ENCODE peak calls at places on chromosomes 11 and 22, in ten cellular contexts. U is colonic mucosa; R is GM23338; J is dorsolateral prefrontal cortex; Q is body of pancreas; V is ovary; A is foreskin fibroblast; M is cardiac fibroblast; P is CD8-positive, alpha-beta T cell; N is fibroblast of mammary gland. Z is an unnamed sample.

GRCh38 chr11:15930442-15931025 is 425.8 kb downstream of the SOX6 start:
- DNase-seq in U (no peak), R (no peak), J (no peak), Q (no peak), V (no peak), A (no peak), M (no peak), P (no peak), N (no peak), Z (no peak)

GRCh38 chr11:27497284-27497866 is 9.2 kb downstream of the LIN7C start:
- DNase-seq in U (no peak), R (peak), J (no peak), Q (no peak), V (no peak), A (no peak), M (peak), P (no peak), N (peak), Z (no peak)

GRCh38 chr11:28759311-28759710 is 651.1 kb downstream of the METTL15 start:
- DNase-seq in U (no peak), R (peak), J (no peak), Q (peak), V (no peak), A (no peak), M (peak), P (no peak), N (no peak), Z (no peak)

GRCh38 chr22:20940178-20940790 is 23.1 kb downstream of the CRKL start:
- DNase-seq in U (no peak), R (no peak), J (no peak), Q (no peak), V (no peak), A (no peak), M (no peak), P (no peak), N (peak), Z (peak)

GRCh38 chr11:25711008-25711407 is 620.9 kb upstream of the ANO3 start:
- DNase-seq in U (no peak), R (no peak), J (no peak), Q (no peak), V (no peak), A (no peak), M (no peak), P (no peak), N (no peak), Z (no peak)

GRCh38 chr11:65625628-65626342 is 10.2 kb downstream of the PCNX3 start:
- DNase-seq in U (peak), R (peak), J (peak), Q (peak), V (no peak), A (no peak), M (peak), P (no peak), N (peak), Z (no peak)

GRCh38 chr22:48137640-48138039 is 1375.2 kb downstream of the TBC1D22A start:
- DNase-seq in U (no peak), R (no peak), J (no peak), Q (no peak), V (no peak), A (no peak), M (no peak), P (no peak), N (no peak), Z (no peak)

GRCh38 chr22:46001426-46002106 is 24.6 kb upstream of the WNT7B start:
- DNase-seq in U (no peak), R (no peak), J (no peak), Q (no peak), V (no peak), A (no peak), M (no peak), P (no peak), N (no peak), Z (no peak)

GRCh38 chr11:125902927-125903752 is at the start of gene PUS3:
- DNase-seq in U (peak), R (peak), J (peak), Q (peak), V (peak), A (peak), M (peak), P (peak), N (peak), Z (peak)

GRCh38 chr11:12719221-12719620 is 45.0 kb downstream of the TEAD1 start:
- DNase-seq in U (no peak), R (peak), J (no peak), Q (no peak), V (no peak), A (no peak), M (peak), P (no peak), N (peak), Z (no peak)

GRCh38 chr11:3840870-3841425 is at the start of gene RHOG:
- DNase-seq in U (peak), R (peak), J (peak), Q (peak), V (peak), A (peak), M (peak), P (no peak), N (peak), Z (peak)

GRCh38 chr11:109794501-109794900 is 298.7 kb upstream of the ZC3H12C start:
- DNase-seq in U (no peak), R (no peak), J (no peak), Q (no peak), V (no peak), A (no peak), M (no peak), P (no peak), N (peak), Z (no peak)

GRCh38 chr11:30876656-30877371 is 290.7 kb upstream of the MPPED2 start:
- DNase-seq in U (no peak), R (peak), J (no peak), Q (no peak), V (peak), A (no peak), M (peak), P (no peak), N (no peak), Z (no peak)

GRCh38 chr22:20990184-20991180 is 8.4 kb downstream of the LZTR1 start:
- DNase-seq in U (no peak), R (no peak), J (no peak), Q (no peak), V (no peak), A (no peak), M (no peak), P (no peak), N (no peak), Z (no peak)

GRCh38 chr22:37229012-37229804 is 14.9 kb downstream of the RAC2 start:
- DNase-seq in U (no peak), R (no peak), J (no peak), Q (peak), V (no peak), A (peak), M (peak), P (no peak), N (peak), Z (peak)

DNA sequence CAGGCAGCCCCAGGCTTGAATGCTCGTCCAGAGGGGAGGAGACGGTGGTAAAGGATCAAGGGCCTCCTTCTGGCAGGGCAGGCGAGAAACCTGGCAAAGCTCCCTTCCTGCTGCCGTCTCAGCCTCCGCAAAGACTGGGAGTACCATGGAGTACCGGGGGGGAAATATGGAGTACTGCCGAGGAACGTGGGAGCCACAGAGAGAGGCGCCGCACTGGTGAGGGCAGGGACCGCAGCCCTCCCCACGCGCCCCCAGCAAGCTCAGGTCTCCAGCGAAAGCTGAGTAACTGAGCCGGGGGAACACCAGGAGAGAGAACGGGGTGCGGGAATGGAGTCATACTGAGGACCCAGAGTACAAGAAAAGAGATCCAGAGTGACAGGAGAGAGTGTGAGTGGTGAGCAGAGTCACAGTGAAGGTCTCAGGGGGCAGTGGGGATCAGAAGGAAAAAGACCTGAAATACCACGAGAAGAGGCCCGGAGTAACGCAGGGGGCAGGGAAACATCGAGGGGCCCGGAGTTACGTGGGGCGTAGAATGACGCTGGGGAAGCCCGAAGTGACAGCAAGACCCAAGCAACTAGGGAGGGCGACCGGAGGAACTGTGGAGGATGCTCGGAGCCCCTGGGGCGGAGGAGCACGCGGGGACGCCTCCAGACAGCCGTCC is 740 bp downstream of the EML3 start:
- DNase-seq in U (peak), R (peak), J (no peak), Q (peak), V (peak), A (peak), M (peak), P (no peak), N (peak), Z (no peak)
- TF ChIP-seq CTCF in U (no peak), R (no peak), J (no peak), Q (no peak), V (no peak), A (no peak), M (no peak), P (no peak), N (no peak), Z (no peak)

GRCh38 chr22:31647066-31647465 is 14.9 kb downstream of the PISD start:
- DNase-seq in U (no peak), R (no peak), J (no peak), Q (no peak), V (no peak), A (no peak), M (no peak), P (no peak), N (no peak), Z (no peak)
- H3K4me3 ChIP-seq in U (no peak), R (no peak), J (no peak), Q (no peak), V (no peak), A (no peak), M (no peak), P (no peak), N (no peak), Z (no peak)

DNA sequence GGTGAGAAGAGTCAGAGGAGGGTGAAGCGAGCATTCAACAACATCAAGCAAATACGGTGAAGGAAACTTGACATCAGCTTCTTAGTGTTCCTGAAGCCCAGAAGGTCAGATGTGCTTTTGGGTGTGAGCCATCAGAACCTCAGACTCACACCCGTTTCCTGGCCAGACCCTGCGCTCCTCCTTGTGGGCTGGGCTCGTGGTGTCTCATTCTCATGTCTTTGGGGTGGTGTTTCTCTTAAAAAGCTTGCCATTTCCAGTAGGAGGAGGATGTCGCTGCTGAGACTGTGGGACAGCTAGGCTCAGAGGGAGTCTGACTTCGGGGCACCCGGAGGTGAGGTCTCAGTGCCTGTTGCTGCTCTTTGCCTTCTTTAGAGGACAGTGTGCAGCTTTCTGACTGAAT is 24.2 kb downstream of the PPFIBP2 start:
- DNase-seq in U (peak), R (no peak), J (no peak), Q (peak), V (no peak), A (no peak), M (no peak), P (no peak), N (peak), Z (no peak)
- TF ChIP-seq CTCF in U (no peak), R (no peak), J (no peak), Q (no peak), V (no peak), A (no peak), M (no peak), P (no peak), N (no peak), Z (no peak)

GRCh38 chr11:124661553-124661952 is 12.0 kb downstream of the SIAE start:
- DNase-seq in U (no peak), R (no peak), J (no peak), Q (no peak), V (no peak), A (no peak), M (no peak), P (no peak), N (no peak), Z (no peak)

GRCh38 chr11:124656759-124657627 is 16.5 kb downstream of the SIAE start:
- DNase-seq in U (no peak), R (peak), J (no peak), Q (no peak), V (no peak), A (no peak), M (peak), P (no peak), N (no peak), Z (no peak)

GRCh38 chr11:124662111-124662510 is 11.4 kb downstream of the SIAE start:
- DNase-seq in U (no peak), R (no peak), J (no peak), Q (no peak), V (no peak), A (no peak), M (no peak), P (no peak), N (no peak), Z (no peak)

GRCh38 chr11:124657922-124658321 is 15.6 kb downstream of the SIAE start:
- DNase-seq in U (no peak), R (peak), J (no peak), Q (no peak), V (no peak), A (no peak), M (no peak), P (no peak), N (no peak), Z (no peak)
- H3K4me3 ChIP-seq in U (no peak), R (no peak), J (no peak), Q (no peak), V (no peak), A (no peak), M (no peak), P (no peak), N (no peak), Z (no peak)

DNA sequence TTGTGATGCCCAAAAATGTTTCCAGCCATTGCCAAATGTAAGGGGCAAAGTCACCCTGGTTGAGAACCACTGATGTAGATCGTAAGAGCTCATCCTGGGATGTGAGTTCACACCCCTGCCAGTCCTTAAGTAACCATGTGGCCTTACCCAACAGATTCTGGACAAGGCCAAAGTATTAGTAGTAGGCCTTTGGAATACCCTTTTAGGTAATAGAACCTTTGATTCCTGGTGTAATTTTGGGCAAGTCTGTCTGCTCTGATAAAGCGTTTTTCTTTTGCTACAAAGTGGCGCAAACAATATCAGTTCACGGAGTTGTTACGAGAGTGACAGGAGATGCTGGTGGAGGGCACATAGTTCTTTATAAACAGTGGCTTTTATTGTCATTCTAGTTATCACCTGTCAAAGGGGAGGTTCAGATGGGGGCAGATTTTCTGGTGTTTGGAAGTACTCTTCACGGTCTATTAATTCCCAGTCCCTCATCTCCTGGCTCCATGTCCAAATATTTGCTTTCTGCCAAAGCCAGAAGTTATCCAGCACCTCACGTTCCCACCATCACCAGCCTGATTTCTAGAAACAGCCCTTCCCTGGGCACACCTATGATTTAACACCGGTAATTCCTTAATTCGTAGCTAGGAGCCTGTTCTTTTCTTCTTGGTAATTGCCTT is 73.8 kb upstream of the CRYBB3 start:
- DNase-seq in U (no peak), R (no peak), J (no peak), Q (no peak), V (no peak), A (no peak), M (no peak), P (no peak), N (no peak), Z (no peak)
- TF ChIP-seq CTCF in U (no peak), R (no peak), J (no peak), Q (no peak), V (no peak), A (no peak), M (no peak), P (no peak), N (no peak), Z (no peak)

DNA sequence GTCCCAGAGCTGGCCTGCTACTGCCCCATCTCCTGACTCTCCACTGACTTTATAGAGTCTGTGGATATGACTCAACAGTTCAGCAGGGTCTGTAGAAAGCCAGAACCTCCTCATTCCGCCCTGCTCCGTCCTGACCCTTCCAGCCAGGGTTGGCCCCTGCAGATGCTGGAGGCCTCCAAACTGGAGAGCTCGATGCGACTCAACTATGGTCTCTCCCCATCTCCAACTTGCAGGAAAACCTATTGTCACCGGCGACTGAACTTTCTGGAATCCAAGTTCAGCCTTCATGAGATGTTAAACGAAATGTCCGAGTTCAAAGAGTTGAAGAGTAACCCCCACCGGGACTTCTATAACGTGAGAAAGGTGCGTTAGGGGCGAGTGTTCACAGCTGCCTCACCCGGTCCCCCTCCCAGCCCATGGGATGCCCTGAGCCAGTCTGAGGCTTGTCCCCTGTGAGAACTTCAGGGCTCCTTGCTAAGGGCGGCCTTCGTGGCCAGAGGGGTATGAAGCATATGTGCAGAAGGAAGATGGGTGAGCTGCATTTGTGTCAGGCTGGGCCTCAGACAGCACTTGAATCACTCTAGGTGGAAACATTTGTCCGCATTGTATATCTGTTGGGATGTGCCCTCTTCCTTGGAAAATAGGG is 32.1 kb downstream of the AMPD3 start:
- DNase-seq in U (no peak), R (no peak), J (no peak), Q (no peak), V (no peak), A (no peak), M (no peak), P (no peak), N (no peak), Z (no peak)
- H3K4me3 ChIP-seq in U (no peak), R (no peak), J (no peak), Q (no peak), V (no peak), A (no peak), M (no peak), P (no peak), N (no peak), Z (no peak)

DNA sequence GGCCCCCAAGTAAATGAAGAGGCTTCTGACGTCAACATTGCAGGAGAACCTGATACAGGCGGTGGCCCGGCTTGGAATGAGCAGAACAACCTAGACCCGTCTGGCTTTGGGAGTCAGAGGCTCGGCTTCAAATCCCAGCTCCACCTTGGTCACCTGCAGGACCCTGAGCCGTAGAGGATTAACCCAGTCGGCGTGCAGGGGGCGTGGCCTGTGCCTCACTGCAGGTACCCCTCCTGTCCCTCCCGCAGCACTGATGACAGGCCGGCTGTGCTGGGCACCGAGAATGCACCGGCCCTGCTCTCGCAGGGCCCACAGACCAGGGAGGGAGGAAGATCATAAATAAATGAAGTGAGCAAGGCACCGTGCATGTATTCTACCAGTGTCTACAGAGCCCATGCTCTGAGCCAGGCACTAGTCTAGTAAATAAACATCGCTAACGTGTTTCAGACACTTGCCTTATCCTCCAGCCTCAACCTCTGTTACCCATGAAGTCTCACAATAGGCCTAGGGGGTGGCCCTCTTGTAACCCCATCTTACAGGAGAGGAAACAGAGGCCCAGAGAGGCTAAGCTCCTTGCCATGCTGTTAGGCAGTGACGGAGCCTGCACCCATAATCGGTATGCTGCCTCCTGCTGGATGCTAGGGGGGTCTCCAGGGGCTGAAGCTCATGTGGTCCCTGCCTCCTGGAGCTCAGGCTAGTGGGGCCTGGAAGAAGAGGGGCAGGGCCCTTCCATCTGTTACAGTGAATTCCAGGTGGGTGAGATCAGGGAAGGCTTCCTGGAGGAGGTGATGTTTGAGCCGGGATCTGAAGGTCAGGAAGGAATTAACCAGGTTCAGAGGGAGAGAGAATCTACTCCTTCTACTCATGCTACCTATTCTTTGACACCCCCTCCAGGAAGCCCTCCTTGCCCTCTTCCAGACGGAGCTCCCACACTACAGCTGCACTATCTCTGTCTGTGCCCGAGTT is 53.4 kb downstream of the RTL6 start:
- DNase-seq in U (no peak), R (peak), J (no peak), Q (no peak), V (no peak), A (no peak), M (no peak), P (no peak), N (no peak), Z (no peak)
- TF ChIP-seq CTCF in U (no peak), R (peak), J (no peak), Q (no peak), V (no peak), A (no peak), M (peak), P (no peak), N (peak), Z (peak)

DNA sequence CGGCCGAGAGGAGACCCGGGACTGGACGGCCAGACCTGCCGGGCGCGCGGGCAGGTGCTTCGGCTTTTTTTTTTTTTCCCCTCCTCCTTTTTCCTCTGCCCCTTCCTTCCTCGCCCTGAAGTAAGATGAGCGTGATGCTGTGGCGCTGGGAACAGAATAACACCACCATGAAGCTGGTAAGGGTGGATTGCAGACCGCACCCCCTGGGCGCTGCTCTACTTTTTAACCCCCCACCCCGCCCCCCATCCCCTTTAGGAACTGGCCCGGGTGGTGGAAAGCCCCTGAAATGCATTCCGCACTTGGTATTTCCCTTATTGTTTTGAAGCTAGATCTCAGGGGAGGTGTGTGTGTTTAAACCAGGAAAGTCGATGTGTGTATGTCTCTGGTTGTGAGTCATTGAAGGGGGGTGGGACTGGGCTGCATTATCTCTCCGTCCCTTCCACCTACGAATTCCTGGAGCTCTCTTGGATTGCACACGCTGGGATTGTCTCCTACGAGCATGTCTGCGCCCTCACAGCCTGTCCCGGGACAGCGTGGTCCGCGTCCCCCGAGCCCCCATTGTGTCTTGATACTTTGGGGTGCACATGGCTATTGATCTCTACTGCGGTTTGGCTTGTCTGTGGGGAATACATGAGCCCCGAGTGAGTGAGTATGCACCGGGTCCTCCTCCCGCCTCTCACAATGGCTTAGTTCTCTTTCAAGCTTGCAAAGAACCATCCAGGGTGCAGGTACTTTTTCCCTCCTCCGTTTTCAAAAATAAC is 64.9 kb downstream of the NAV2 start:
- DNase-seq in U (peak), R (peak), J (no peak), Q (peak), V (no peak), A (no peak), M (peak), P (no peak), N (peak), Z (no peak)
- H3K4me3 ChIP-seq in U (peak), R (peak), J (peak), Q (peak), V (peak), A (peak), M (peak), P (no peak), N (no peak), Z (peak)